ENCODE peak calls at places on chromosomes 12 and 14, in seven cellular contexts. N is HCT116, U is neural progenitor cell, B is PC-3, V is GM23338, K is hepatocyte, S is MM.1S. X is an unnamed sample. For H3K4me1, the result is how much of the 10 kb centered on the place peaks cover.

GRCh38 chr14:102249041-102249440 is 55.9 kb downstream of the MOK start:
- DNase-seq in N (no peak), U (no peak), S (no peak), V (no peak), B (no peak), K (no peak), X (no peak)

GRCh38 chr12:52531563-52532300 is 11.5 kb upstream of the KRT5 start:
- DNase-seq in V (no peak), U (no peak), B (no peak), N (no peak), S (no peak), K (no peak), X (no peak)

GRCh38 chr12:6863586-6864321 is 3.6 kb upstream of the TPI1 start:
- DNase-seq in K (no peak), S (no peak), B (no peak), N (no peak), V (no peak), U (no peak), X (no peak)

GRCh38 chr14:68753696-68754095 is 39.2 kb downstream of the ZFP36L1 start:
- DNase-seq in K (no peak), N (no peak), S (no peak), B (no peak), V (no peak), U (no peak), X (peak)

GRCh38 chr12:69502342-69503081 is 32.3 kb downstream of the FRS2 start:
- DNase-seq in S (no peak), V (no peak), U (no peak), K (no peak), B (peak), N (peak), X (peak)

GRCh38 chr14:95413289-95414215 is 93.8 kb upstream of the CLMN start:
- DNase-seq in K (no peak), V (no peak), B (peak), U (no peak), S (no peak), N (no peak), X (peak)

GRCh38 chr12:21337453-21337852 is 2.7 kb upstream of the SLCO1A2 start:
- DNase-seq in B (no peak), S (no peak), V (no peak), N (no peak), K (no peak), U (no peak), X (no peak)

GRCh38 chr14:66444271-66444987 is 41.7 kb upstream of the CCDC196 start:
- DNase-seq in S (no peak), K (no peak), N (no peak), V (no peak), U (no peak), B (no peak), X (peak)

GRCh38 chr14:56660677-56661389 is 81.2 kb downstream of the TMEM260 start:
- DNase-seq in V (peak), B (no peak), K (no peak), U (peak), N (no peak), S (no peak), X (no peak)

GRCh38 chr12:46320731-46321130 is 51.8 kb downstream of the SLC38A2 start:
- DNase-seq in V (peak), U (no peak), N (no peak), B (no peak), S (no peak), K (no peak), X (no peak)

GRCh38 chr12:119340604-119341003 is 6.1 kb downstream of the CCDC60 start:
- DNase-seq in U (no peak), N (no peak), B (no peak), V (no peak), K (no peak), S (no peak), X (no peak)

GRCh38 chr12:22406622-22407021 is 72.1 kb upstream of the ST8SIA1 start:
- DNase-seq in K (no peak), U (no peak), S (no peak), N (no peak), B (peak), V (no peak), X (peak)

GRCh38 chr12:124418791-124419190 is 123.9 kb downstream of the RFLNA start:
- DNase-seq in B (no peak), S (no peak), U (no peak), N (no peak), K (no peak), V (no peak), X (no peak)

GRCh38 chr12:10153271-10154144 is 18.4 kb downstream of the OLR1 start:
- DNase-seq in S (peak), B (peak), U (peak), K (peak), N (peak), V (peak), X (peak)

GRCh38 chr14:73877790-73878189 is 8.9 kb upstream of the ZNF410 start:
- DNase-seq in N (no peak), B (no peak), V (no peak), S (no peak), U (no peak), K (no peak), X (no peak)

GRCh38 chr12:24940157-24940556 is 8.7 kb downstream of the BCAT1 start:
- DNase-seq in B (no peak), K (no peak), N (no peak), U (no peak), V (no peak), S (no peak), X (no peak)

GRCh38 chr14:32009636-32010560 is 67.2 kb upstream of the ARHGAP5 start:
- DNase-seq in S (no peak), N (no peak), B (peak), K (no peak), V (no peak), U (no peak), X (no peak)

GRCh38 chr12:90216815-90217214 is 508.2 kb upstream of the ATP2B1 start:
- DNase-seq in S (no peak), U (no peak), B (peak), N (no peak), V (no peak), K (no peak), X (peak)

GRCh38 chr14:59190372-59190771 is 1.9 kb downstream of the DAAM1 start:
- DNase-seq in S (no peak), B (peak), N (no peak), U (peak), K (peak), V (peak), X (peak)

GRCh38 chr14:91300283-91300841 is 55.9 kb upstream of the GPR68 start:
- DNase-seq in S (no peak), V (no peak), N (no peak), U (no peak), B (peak), K (no peak), X (no peak)

GRCh38 chr14:74945852-74946658 is 9.3 kb downstream of the PGF start:
- DNase-seq in K (peak), B (peak), V (peak), S (peak), U (peak), N (peak), X (peak)

GRCh38 chr14:31787377-31787776 is 226.2 kb downstream of the NUBPL start:
- DNase-seq in U (no peak), S (no peak), K (no peak), B (peak), N (peak), V (no peak), X (peak)

GRCh38 chr12:122987086-122987951 is 6.8 kb downstream of the ARL6IP4 start:
- DNase-seq in B (no peak), K (no peak), N (no peak), U (no peak), S (no peak), V (no peak), X (no peak)

GRCh38 chr12:38662851-38663250 is 242.5 kb downstream of the CPNE8 start:
- DNase-seq in B (no peak), N (no peak), S (peak), K (no peak), U (no peak), V (no peak), X (peak)

GRCh38 chr12:113435367-113435766 is 13.2 kb downstream of the SDSL start:
- DNase-seq in N (no peak), K (no peak), S (no peak), U (no peak), V (no peak), B (no peak), X (no peak)

GRCh38 chr12:27261866-27262265 is 17.8 kb downstream of the STK38L start:
- DNase-seq in U (no peak), V (no peak), B (peak), N (no peak), K (no peak), S (no peak), X (no peak)

GRCh38 chr12:48717252-48717695 is 767 bp upstream of the CCNT1 start:
- DNase-seq in S (peak), B (no peak), U (peak), K (no peak), N (no peak), V (peak), X (peak)

GRCh38 chr12:120628919-120629318 is 11.5 kb upstream of the CABP1 start:
- DNase-seq in S (no peak), N (no peak), V (peak), B (no peak), U (peak), K (peak), X (no peak)

GRCh38 chr14:73727181-73727580 is 13.0 kb upstream of the PNMA1 start:
- DNase-seq in B (no peak), K (peak), U (no peak), S (no peak), V (no peak), N (no peak), X (no peak)

GRCh38 chr12:102757154-102757873 is 159.7 kb downstream of the PAH start:
- DNase-seq in K (no peak), B (no peak), S (no peak), N (no peak), U (no peak), V (no peak), X (peak)

GRCh38 chr14:90651405-90651804 is 164.8 kb downstream of the TTC7B start:
- DNase-seq in K (no peak), U (no peak), V (no peak), B (no peak), S (no peak), N (no peak), X (no peak)

GRCh38 chr14:40447032-40447431 is 1014.8 kb upstream of the FBXO33 start:
- DNase-seq in K (no peak), S (no peak), V (peak), U (peak), B (no peak), N (no peak), X (no peak)

GRCh38 chr12:97594236-97594635 is 131.6 kb downstream of the RMST start:
- DNase-seq in U (no peak), B (no peak), K (no peak), V (no peak), N (no peak), S (no peak), X (no peak)
- TF ChIP-seq EZH2phosphoT487 in U (no peak), B (no peak), K (no peak), V (no peak), N (no peak), S (no peak), X (no peak)

GRCh38 chr14:77018785-77019184 is 9.7 kb downstream of the IRF2BPL start:
- DNase-seq in U (no peak), N (no peak), B (no peak), S (no peak), V (no peak), K (no peak), X (peak)

GRCh38 chr14:77024171-77024627 is 4.3 kb downstream of the IRF2BPL start:
- DNase-seq in K (peak), S (peak), U (peak), B (peak), V (peak), N (no peak), X (peak)

GRCh38 chr14:77023001-77023996 is 5.2 kb downstream of the IRF2BPL start:
- DNase-seq in N (no peak), B (peak), U (peak), V (peak), S (no peak), K (peak), X (peak)

GRCh38 chr14:77025744-77026165 is 2.8 kb downstream of the IRF2BPL start:
- DNase-seq in V (peak), S (no peak), N (no peak), B (no peak), U (peak), K (no peak), X (peak)

DNA sequence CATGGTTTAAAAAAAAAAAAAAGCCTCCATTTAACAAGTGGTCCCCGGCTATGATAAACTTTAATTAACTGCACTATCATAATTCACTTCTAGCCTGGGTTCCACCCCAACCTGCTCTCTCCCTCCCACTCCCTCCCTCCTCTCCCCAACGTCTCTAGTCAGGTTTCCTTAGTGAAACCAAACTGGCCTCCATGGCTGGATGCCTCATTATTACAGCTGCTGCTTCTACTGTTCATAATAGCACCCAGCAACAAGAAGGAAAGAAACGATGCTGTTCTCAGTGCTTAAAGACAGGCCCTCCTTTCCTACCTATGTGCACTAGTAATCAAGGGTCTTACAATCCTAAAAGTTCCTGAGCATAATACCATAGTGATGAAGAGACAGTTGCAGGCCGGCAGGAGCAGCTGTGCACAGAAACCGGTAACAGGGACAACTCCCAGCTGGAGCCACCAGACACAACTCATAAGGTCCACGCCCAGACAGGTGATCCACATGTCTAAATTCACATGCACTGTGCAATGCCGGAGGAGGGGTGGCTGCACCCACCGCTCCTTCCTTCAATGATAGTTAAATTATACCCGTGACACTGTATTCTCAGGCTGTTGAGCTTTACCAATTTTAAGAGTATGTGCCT is 6.2 kb downstream of the IRF2BPL start:
- DNase-seq in K (peak), U (no peak), N (no peak), B (peak), V (no peak), S (peak), X (no peak)
- H3K4me1 ChIP-seq in K (under half), U (under half), N (half or more), B (under half), V (under half), S (under half), X (under half)

DNA sequence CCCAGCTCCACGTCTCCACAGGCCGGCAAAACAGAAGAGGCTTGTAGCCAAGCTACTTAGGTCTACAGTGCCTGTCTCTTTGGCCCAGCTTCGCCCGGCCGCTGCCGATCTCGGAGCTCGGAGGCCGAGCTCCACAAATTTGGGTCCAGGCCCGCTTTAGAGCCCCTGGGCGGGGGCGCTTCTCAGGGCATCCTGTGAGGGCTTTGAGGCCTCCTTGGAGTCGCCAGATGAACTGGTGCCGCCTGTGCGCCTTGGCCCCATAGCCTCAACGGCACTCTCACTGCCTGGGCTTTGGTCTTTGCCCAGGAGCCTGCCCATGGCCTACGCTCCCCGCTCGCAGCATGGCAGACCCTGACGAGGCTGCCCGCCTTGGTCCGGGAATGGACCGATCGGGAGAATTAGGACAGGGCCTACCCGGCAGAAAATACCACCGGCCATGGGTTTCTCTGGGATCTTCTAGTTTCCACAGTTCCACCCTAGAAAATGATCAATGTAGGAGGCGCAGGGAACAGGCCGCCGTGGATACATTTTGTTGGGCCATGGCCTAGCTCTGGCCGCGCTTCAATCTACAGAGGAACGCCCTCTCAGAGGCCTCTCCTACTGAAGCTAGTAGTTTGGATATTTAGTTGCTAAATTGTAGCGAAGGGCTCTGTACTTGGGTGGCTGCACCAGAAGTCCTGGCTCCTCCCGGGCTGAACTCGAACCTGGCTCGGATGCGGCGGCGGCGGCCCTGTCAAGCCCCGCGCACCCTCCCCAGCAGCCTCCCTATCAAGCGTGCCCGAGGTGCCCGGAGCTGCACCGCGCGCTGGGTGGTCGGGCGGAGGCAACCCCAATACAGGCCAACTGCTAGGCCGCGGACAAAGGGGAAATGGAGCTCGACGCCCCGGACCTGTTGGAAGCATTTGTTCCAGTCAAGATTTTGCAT is 1.1 kb upstream of the NKX2-8 start:
- DNase-seq in B (no peak), K (no peak), S (no peak), V (peak), N (no peak), U (peak), X (peak)
- TF ChIP-seq EZH2 in B (no peak), K (peak), S (no peak), V (peak), N (no peak), U (peak), X (no peak)

GRCh38 chr14:53149656-53150319 is 3.3 kb downstream of the DDHD1 start:
- DNase-seq in S (no peak), N (no peak), V (no peak), K (no peak), U (no peak), B (no peak), X (no peak)
- TF ChIP-seq EZH2phosphoT487 in S (no peak), N (no peak), V (no peak), K (no peak), U (no peak), B (no peak), X (no peak)

GRCh38 chr14:22589096-22589839 is at the start of gene DAD1:
- DNase-seq in K (peak), V (peak), N (peak), B (peak), S (peak), U (peak), X (peak)

GRCh38 chr14:22588419-22589095 is 467 bp downstream of the DAD1 start:
- DNase-seq in N (no peak), B (no peak), U (no peak), K (no peak), V (no peak), S (no peak), X (peak)

GRCh38 chr14:22583994-22584393 is 5.0 kb downstream of the DAD1 start:
- DNase-seq in B (no peak), V (no peak), S (no peak), N (no peak), U (no peak), K (no peak), X (peak)

GRCh38 chr14:22593189-22593588 is 4.2 kb upstream of the DAD1 start:
- DNase-seq in S (no peak), B (no peak), N (no peak), K (no peak), V (no peak), U (no peak), X (no peak)

GRCh38 chr14:22587247-22587646 is 1.8 kb downstream of the DAD1 start:
- DNase-seq in V (no peak), S (no peak), U (no peak), K (no peak), N (no peak), B (no peak), X (no peak)
- H3K4me1 ChIP-seq in V (under half), S (under half), U (under half), K (under half), N (under half), B (under half), X (under half)

GRCh38 chr12:106586803-106587684 is 4.2 kb downstream of the RFX4 start:
- DNase-seq in U (peak), N (no peak), K (no peak), B (no peak), V (peak), S (no peak), X (no peak)

GRCh38 chr12:106585237-106585834 is 2.5 kb downstream of the RFX4 start:
- DNase-seq in K (no peak), B (no peak), U (peak), N (no peak), V (peak), S (no peak), X (no peak)

GRCh38 chr12:106584104-106585064 is 1.6 kb downstream of the RFX4 start:
- DNase-seq in K (no peak), S (no peak), V (peak), N (no peak), U (peak), B (no peak), X (no peak)

GRCh38 chr12:106586535-106586802 is 3.7 kb downstream of the RFX4 start:
- DNase-seq in V (peak), U (peak), S (no peak), N (no peak), K (no peak), B (no peak), X (no peak)

GRCh38 chr12:106585862-106586534 is 3.2 kb downstream of the RFX4 start:
- DNase-seq in S (no peak), V (peak), N (no peak), B (no peak), U (peak), K (peak), X (no peak)
- TF ChIP-seq EZH2 in S (no peak), V (peak), N (no peak), B (no peak), U (peak), K (peak), X (no peak)

GRCh38 chr12:67741234-67741633 is 92.7 kb downstream of the DYRK2 start:
- DNase-seq in V (no peak), B (no peak), U (no peak), S (no peak), N (no peak), K (no peak), X (no peak)
- TF ChIP-seq EZH2phosphoT487 in V (no peak), B (no peak), U (no peak), S (no peak), N (no peak), K (no peak), X (no peak)

GRCh38 chr14:65357091-65357490 is 55.4 kb upstream of the FUT8 start:
- DNase-seq in K (no peak), U (no peak), V (no peak), S (peak), N (no peak), B (peak), X (no peak)
- H3K4me1 ChIP-seq in K (under half), U (under half), V (under half), S (half or more), N (under half), B (half or more), X (under half)